ENCODE peak calls at places on chromosomes 5 and 9, in six cellular contexts. One of them, this sample, is unnamed.

GRCh38 chr5:41820150-41820549 is 50.1 kb downstream of the OXCT1 start:
- DNase-seq in stomach: no peak
- DNase-seq in transverse colon: no peak
- DNase-seq in heart left ventricle: no peak
- DNase-seq in suprapubic skin: no peak
- DNase-seq in IMR-90: no peak
- DNase-seq in this sample: no peak

GRCh38 chr5:175325681-175326080 is 118.3 kb downstream of the DRD1 start:
- DNase-seq in stomach: no peak
- DNase-seq in transverse colon: no peak
- DNase-seq in heart left ventricle: no peak
- DNase-seq in suprapubic skin: no peak
- DNase-seq in IMR-90: peak
- DNase-seq in this sample: no peak

GRCh38 chr5:148084269-148084668 is 20.5 kb downstream of the SPINK5 start:
- DNase-seq in stomach: no peak
- DNase-seq in transverse colon: no peak
- DNase-seq in heart left ventricle: no peak
- DNase-seq in suprapubic skin: no peak
- DNase-seq in IMR-90: no peak
- DNase-seq in this sample: no peak

GRCh38 chr5:150601774-150602345 is 38.6 kb upstream of the SYNPO start:
- DNase-seq in stomach: no peak
- DNase-seq in transverse colon: no peak
- DNase-seq in heart left ventricle: no peak
- DNase-seq in suprapubic skin: no peak
- DNase-seq in IMR-90: no peak
- DNase-seq in this sample: no peak

GRCh38 chr5:72152506-72152905 is 45.2 kb downstream of the MAP1B start:
- DNase-seq in stomach: no peak
- DNase-seq in transverse colon: no peak
- DNase-seq in heart left ventricle: no peak
- DNase-seq in suprapubic skin: no peak
- DNase-seq in IMR-90: peak
- DNase-seq in this sample: no peak

GRCh38 chr5:72141440-72142271 is 34.4 kb downstream of the MAP1B start:
- DNase-seq in stomach: no peak
- DNase-seq in transverse colon: no peak
- DNase-seq in heart left ventricle: peak
- DNase-seq in suprapubic skin: no peak
- DNase-seq in IMR-90: peak
- DNase-seq in this sample: no peak

GRCh38 chr5:43997647-43998251 is 391.5 kb downstream of the FGF10 start:
- DNase-seq in stomach: no peak
- DNase-seq in transverse colon: no peak
- DNase-seq in heart left ventricle: no peak
- DNase-seq in suprapubic skin: no peak
- DNase-seq in IMR-90: peak
- DNase-seq in this sample: no peak

GRCh38 chr5:159163700-159164044 is 45.7 kb downstream of the RNF145 start:
- DNase-seq in stomach: no peak
- DNase-seq in transverse colon: no peak
- DNase-seq in heart left ventricle: no peak
- DNase-seq in suprapubic skin: no peak
- DNase-seq in IMR-90: no peak
- DNase-seq in this sample: no peak

GRCh38 chr9:94931036-94931633 is 204.6 kb downstream of the AOPEP start:
- DNase-seq in stomach: no peak
- DNase-seq in transverse colon: no peak
- DNase-seq in heart left ventricle: no peak
- DNase-seq in suprapubic skin: no peak
- DNase-seq in IMR-90: no peak
- DNase-seq in this sample: no peak

GRCh38 chr5:139642213-139642612 is 5.9 kb upstream of the CXXC5 start:
- DNase-seq in stomach: peak
- DNase-seq in transverse colon: peak
- DNase-seq in heart left ventricle: no peak
- DNase-seq in suprapubic skin: peak
- DNase-seq in IMR-90: no peak
- DNase-seq in this sample: no peak

GRCh38 chr5:172284275-172284971 is 859 bp upstream of the UBTD2 start:
- DNase-seq in stomach: no peak
- DNase-seq in transverse colon: no peak
- DNase-seq in heart left ventricle: no peak
- DNase-seq in suprapubic skin: peak
- DNase-seq in IMR-90: no peak
- DNase-seq in this sample: no peak

GRCh38 chr5:81393783-81394718 is at the start of gene ACOT12:
- DNase-seq in stomach: no peak
- DNase-seq in transverse colon: no peak
- DNase-seq in heart left ventricle: no peak
- DNase-seq in suprapubic skin: no peak
- DNase-seq in IMR-90: peak
- DNase-seq in this sample: no peak

GRCh38 chr9:98118640-98119601 is at the start of gene TRIM14:
- DNase-seq in stomach: peak
- DNase-seq in transverse colon: peak
- DNase-seq in heart left ventricle: peak
- DNase-seq in suprapubic skin: no peak
- DNase-seq in IMR-90: peak
- DNase-seq in this sample: peak

GRCh38 chr9:96140401-96141180 is 161.4 kb downstream of the HSD17B3 start:
- DNase-seq in stomach: peak
- DNase-seq in transverse colon: no peak
- DNase-seq in heart left ventricle: no peak
- DNase-seq in suprapubic skin: no peak
- DNase-seq in IMR-90: no peak
- DNase-seq in this sample: no peak

GRCh38 chr9:91546574-91546973 is 122.9 kb upstream of the NFIL3 start:
- DNase-seq in stomach: no peak
- DNase-seq in transverse colon: no peak
- DNase-seq in heart left ventricle: no peak
- DNase-seq in suprapubic skin: no peak
- DNase-seq in IMR-90: peak
- DNase-seq in this sample: no peak

GRCh38 chr5:156907667-156908066 is 55.4 kb downstream of the TIMD4 start:
- DNase-seq in stomach: no peak
- DNase-seq in transverse colon: no peak
- DNase-seq in heart left ventricle: no peak
- DNase-seq in suprapubic skin: no peak
- DNase-seq in IMR-90: no peak
- DNase-seq in this sample: no peak

GRCh38 chr5:143313298-143313852 is 90.1 kb downstream of the NR3C1 start:
- DNase-seq in stomach: no peak
- DNase-seq in transverse colon: no peak
- DNase-seq in heart left ventricle: no peak
- DNase-seq in suprapubic skin: no peak
- DNase-seq in IMR-90: no peak
- DNase-seq in this sample: no peak

GRCh38 chr9:117547321-117547720 is 132.5 kb upstream of the ASTN2 start:
- DNase-seq in stomach: no peak
- DNase-seq in transverse colon: no peak
- DNase-seq in heart left ventricle: no peak
- DNase-seq in suprapubic skin: no peak
- DNase-seq in IMR-90: no peak
- DNase-seq in this sample: no peak

GRCh38 chr9:134307674-134308638 is 18.3 kb upstream of the RXRA start:
- DNase-seq in stomach: no peak
- DNase-seq in transverse colon: no peak
- DNase-seq in heart left ventricle: no peak
- DNase-seq in suprapubic skin: peak
- DNase-seq in IMR-90: no peak
- DNase-seq in this sample: no peak

GRCh38 chr5:141848771-141849370 is 29.3 kb downstream of the PCDH1 start:
- DNase-seq in stomach: peak
- DNase-seq in transverse colon: peak
- DNase-seq in heart left ventricle: peak
- DNase-seq in suprapubic skin: no peak
- DNase-seq in IMR-90: peak
- DNase-seq in this sample: peak

GRCh38 chr9:33165263-33166151 is 1.6 kb downstream of the B4GALT1 start:
- DNase-seq in stomach: peak
- DNase-seq in transverse colon: peak
- DNase-seq in heart left ventricle: peak
- DNase-seq in suprapubic skin: no peak
- DNase-seq in IMR-90: peak
- DNase-seq in this sample: peak

GRCh38 chr9:12702160-12702758 is 9.1 kb downstream of the TYRP1 start:
- DNase-seq in stomach: no peak
- DNase-seq in transverse colon: peak
- DNase-seq in heart left ventricle: peak
- DNase-seq in suprapubic skin: no peak
- DNase-seq in IMR-90: peak
- DNase-seq in this sample: peak

GRCh38 chr5:127934791-127935256 is 148.7 kb upstream of the SLC12A2 start:
- DNase-seq in stomach: peak
- DNase-seq in transverse colon: no peak
- DNase-seq in heart left ventricle: no peak
- DNase-seq in suprapubic skin: no peak
- DNase-seq in IMR-90: peak
- DNase-seq in this sample: no peak

GRCh38 chr9:840343-840742 is 1.2 kb upstream of the DMRT1 start:
- DNase-seq in stomach: no peak
- DNase-seq in transverse colon: no peak
- DNase-seq in heart left ventricle: no peak
- DNase-seq in suprapubic skin: no peak
- DNase-seq in IMR-90: no peak
- DNase-seq in this sample: no peak

GRCh38 chr9:133944746-133945135 is 47.4 kb downstream of the VAV2 start:
- DNase-seq in stomach: no peak
- DNase-seq in transverse colon: no peak
- DNase-seq in heart left ventricle: no peak
- DNase-seq in suprapubic skin: no peak
- DNase-seq in IMR-90: peak
- DNase-seq in this sample: peak

GRCh38 chr9:98866435-98867108 is 59.1 kb downstream of the GALNT12 start:
- DNase-seq in stomach: no peak
- DNase-seq in transverse colon: no peak
- DNase-seq in heart left ventricle: peak
- DNase-seq in suprapubic skin: no peak
- DNase-seq in IMR-90: no peak
- DNase-seq in this sample: no peak

GRCh38 chr5:155307219-155307618 is 293.7 kb downstream of the KIF4B start:
- DNase-seq in stomach: no peak
- DNase-seq in transverse colon: no peak
- DNase-seq in heart left ventricle: no peak
- DNase-seq in suprapubic skin: no peak
- DNase-seq in IMR-90: no peak
- DNase-seq in this sample: no peak

GRCh38 chr5:59161206-59162105 is 578.6 kb downstream of the RAB3C start:
- DNase-seq in stomach: no peak
- DNase-seq in transverse colon: no peak
- DNase-seq in heart left ventricle: no peak
- DNase-seq in suprapubic skin: no peak
- DNase-seq in IMR-90: no peak
- DNase-seq in this sample: no peak

GRCh38 chr9:91334053-91334452 is 27.7 kb downstream of the AUH start:
- DNase-seq in stomach: no peak
- DNase-seq in transverse colon: no peak
- DNase-seq in heart left ventricle: no peak
- DNase-seq in suprapubic skin: no peak
- DNase-seq in IMR-90: peak
- DNase-seq in this sample: no peak

GRCh38 chr5:4533457-4534105 is 606.5 kb upstream of the ADAMTS16 start:
- DNase-seq in stomach: no peak
- DNase-seq in transverse colon: no peak
- DNase-seq in heart left ventricle: no peak
- DNase-seq in suprapubic skin: no peak
- DNase-seq in IMR-90: no peak
- DNase-seq in this sample: no peak
- H3K4me3 ChIP-seq in stomach: no peak
- H3K4me3 ChIP-seq in transverse colon: no peak
- H3K4me3 ChIP-seq in heart left ventricle: no peak
- H3K4me3 ChIP-seq in suprapubic skin: no peak
- H3K4me3 ChIP-seq in IMR-90: no peak
- H3K4me3 ChIP-seq in this sample: no peak

GRCh38 chr9:121619566-121619965 is 31.9 kb upstream of the DAB2IP start:
- DNase-seq in stomach: no peak
- DNase-seq in transverse colon: no peak
- DNase-seq in heart left ventricle: no peak
- DNase-seq in suprapubic skin: no peak
- DNase-seq in IMR-90: no peak
- DNase-seq in this sample: no peak

GRCh38 chr9:121620777-121621437 is 30.5 kb upstream of the DAB2IP start:
- DNase-seq in stomach: no peak
- DNase-seq in transverse colon: no peak
- DNase-seq in heart left ventricle: no peak
- DNase-seq in suprapubic skin: no peak
- DNase-seq in IMR-90: no peak
- DNase-seq in this sample: no peak

GRCh38 chr9:121616356-121616755 is 35.1 kb upstream of the DAB2IP start:
- DNase-seq in stomach: no peak
- DNase-seq in transverse colon: no peak
- DNase-seq in heart left ventricle: no peak
- DNase-seq in suprapubic skin: no peak
- DNase-seq in IMR-90: no peak
- DNase-seq in this sample: no peak

GRCh38 chr9:121619989-121620673 is 31.3 kb upstream of the DAB2IP start:
- DNase-seq in stomach: peak
- DNase-seq in transverse colon: no peak
- DNase-seq in heart left ventricle: peak
- DNase-seq in suprapubic skin: no peak
- DNase-seq in IMR-90: no peak
- DNase-seq in this sample: no peak

DNA sequence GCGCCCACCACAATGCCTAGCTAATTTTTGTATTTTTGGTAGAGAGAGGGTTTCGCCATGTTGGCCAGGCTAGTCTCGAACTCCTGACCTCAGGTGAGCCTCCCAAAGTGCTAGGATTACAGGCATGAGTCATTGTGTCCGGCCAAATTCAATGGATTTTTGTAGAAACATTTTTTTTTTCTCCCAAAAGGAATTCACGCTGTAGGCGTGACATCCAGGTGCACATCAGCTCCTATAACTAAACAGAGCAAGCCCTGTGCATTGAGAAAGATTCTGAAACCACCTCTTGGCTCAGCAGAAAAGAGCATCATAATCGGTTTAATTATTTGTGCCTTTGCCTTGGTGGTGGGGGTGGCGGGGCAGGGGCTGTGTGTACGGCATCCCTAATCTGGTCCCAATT is 32.9 kb upstream of the DAB2IP start:
- DNase-seq in stomach: no peak
- DNase-seq in transverse colon: no peak
- DNase-seq in heart left ventricle: no peak
- DNase-seq in suprapubic skin: no peak
- DNase-seq in IMR-90: no peak
- DNase-seq in this sample: no peak
- TF ChIP-seq CTCF in stomach: no peak
- TF ChIP-seq CTCF in transverse colon: no peak
- TF ChIP-seq CTCF in heart left ventricle: no peak
- TF ChIP-seq CTCF in suprapubic skin: no peak
- TF ChIP-seq CTCF in IMR-90: no peak
- TF ChIP-seq CTCF in this sample: no peak

GRCh38 chr9:108012886-108013665 is 523.5 kb upstream of the KLF4 start:
- DNase-seq in stomach: no peak
- DNase-seq in transverse colon: no peak
- DNase-seq in heart left ventricle: no peak
- DNase-seq in suprapubic skin: no peak
- DNase-seq in IMR-90: no peak
- DNase-seq in this sample: no peak
- TF ChIP-seq POLR2A in stomach: no peak
- TF ChIP-seq POLR2A in transverse colon: no peak
- TF ChIP-seq POLR2A in heart left ventricle: no peak
- TF ChIP-seq POLR2A in suprapubic skin: no peak
- TF ChIP-seq POLR2A in IMR-90: no peak
- TF ChIP-seq POLR2A in this sample: no peak

GRCh38 chr9:137067860-137068538 is 2.4 kb downstream of the SAPCD2 start:
- DNase-seq in stomach: peak
- DNase-seq in transverse colon: peak
- DNase-seq in heart left ventricle: peak
- DNase-seq in suprapubic skin: no peak
- DNase-seq in IMR-90: peak
- DNase-seq in this sample: peak
- H3K4me3 ChIP-seq in stomach: no peak
- H3K4me3 ChIP-seq in transverse colon: no peak
- H3K4me3 ChIP-seq in heart left ventricle: no peak
- H3K4me3 ChIP-seq in suprapubic skin: no peak
- H3K4me3 ChIP-seq in IMR-90: no peak
- H3K4me3 ChIP-seq in this sample: no peak